ENCODE peak calls at places on chromosomes 11 and 22, in four cellular contexts. One of them, this sample, is unnamed.

GRCh38 chr22:42642801-42643631 is 2.6 kb upstream of the ATP5MGL start:
- DNase-seq in spleen: no peak
- DNase-seq in hepatocyte: peak; percentile 48
- DNase-seq in endothelial cell of umbilical vein: no peak
- DNase-seq in this sample: no peak

GRCh38 chr22:37242395-37242918 is 1.6 kb downstream of the RAC2 start:
- DNase-seq in spleen: peak; percentile 97
- DNase-seq in hepatocyte: peak; percentile 40
- DNase-seq in endothelial cell of umbilical vein: peak; percentile 51
- DNase-seq in this sample: peak; percentile 38

GRCh38 chr11:1303973-1304372 is 5.5 kb downstream of the TOLLIP start:
- DNase-seq in spleen: peak; percentile 37
- DNase-seq in hepatocyte: peak; percentile 18
- DNase-seq in endothelial cell of umbilical vein: no peak
- DNase-seq in this sample: no peak

GRCh38 chr11:102560555-102561011 is 30.0 kb upstream of the MMP7 start:
- DNase-seq in spleen: no peak
- DNase-seq in hepatocyte: no peak
- DNase-seq in endothelial cell of umbilical vein: no peak
- DNase-seq in this sample: peak; percentile 38

GRCh38 chr11:63916837-63917684 is at the start of gene RCOR2:
- DNase-seq in spleen: peak; percentile 90
- DNase-seq in hepatocyte: peak; percentile 90
- DNase-seq in endothelial cell of umbilical vein: peak; percentile 52
- DNase-seq in this sample: peak; percentile 45

GRCh38 chr11:100632970-100633452 is 54.1 kb upstream of the ARHGAP42 start:
- DNase-seq in spleen: no peak
- DNase-seq in hepatocyte: peak; percentile 66
- DNase-seq in endothelial cell of umbilical vein: peak; percentile 65
- DNase-seq in this sample: peak; percentile 71

GRCh38 chr11:62336949-62337681 is at the start of gene ASRGL1:
- DNase-seq in spleen: peak; percentile 96
- DNase-seq in hepatocyte: peak; percentile 91
- DNase-seq in endothelial cell of umbilical vein: peak; percentile 77
- DNase-seq in this sample: peak; percentile 27

GRCh38 chr11:112625816-112626215 is 335.4 kb upstream of the NCAM1 start:
- DNase-seq in spleen: no peak
- DNase-seq in hepatocyte: no peak
- DNase-seq in endothelial cell of umbilical vein: no peak
- DNase-seq in this sample: no peak

GRCh38 chr22:37626144-37626543 is 13.3 kb upstream of the SH3BP1 start:
- DNase-seq in spleen: peak; percentile 76
- DNase-seq in hepatocyte: peak; percentile 66
- DNase-seq in endothelial cell of umbilical vein: no peak
- DNase-seq in this sample: no peak

GRCh38 chr22:44570476-44571445 is 72.7 kb upstream of the RTL6 start:
- DNase-seq in spleen: no peak
- DNase-seq in hepatocyte: no peak
- DNase-seq in endothelial cell of umbilical vein: no peak
- DNase-seq in this sample: no peak

GRCh38 chr22:32788884-32789624 is 12.5 kb upstream of the TIMP3 start:
- DNase-seq in spleen: no peak
- DNase-seq in hepatocyte: no peak
- DNase-seq in endothelial cell of umbilical vein: no peak
- DNase-seq in this sample: no peak

GRCh38 chr11:111602865-111603632 is 800 bp downstream of the SIK2 start:
- DNase-seq in spleen: no peak
- DNase-seq in hepatocyte: peak; percentile 24
- DNase-seq in endothelial cell of umbilical vein: no peak
- DNase-seq in this sample: peak; percentile 33

GRCh38 chr11:102155676-102156075 is 45.4 kb downstream of the YAP1 start:
- DNase-seq in spleen: no peak
- DNase-seq in hepatocyte: no peak
- DNase-seq in endothelial cell of umbilical vein: no peak
- DNase-seq in this sample: no peak

GRCh38 chr11:12123177-12123576 is 12.8 kb downstream of the MICAL2 start:
- DNase-seq in spleen: no peak
- DNase-seq in hepatocyte: no peak
- DNase-seq in endothelial cell of umbilical vein: no peak
- DNase-seq in this sample: no peak

GRCh38 chr11:12180257-12181205 is 70.1 kb downstream of the MICAL2 start:
- DNase-seq in spleen: no peak
- DNase-seq in hepatocyte: no peak
- DNase-seq in endothelial cell of umbilical vein: no peak
- DNase-seq in this sample: peak; percentile 74

GRCh38 chr11:12765428-12765827 is 91.2 kb downstream of the TEAD1 start:
- DNase-seq in spleen: no peak
- DNase-seq in hepatocyte: peak; percentile 24
- DNase-seq in endothelial cell of umbilical vein: no peak
- DNase-seq in this sample: no peak

GRCh38 chr11:63813563-63814382 is 517 bp downstream of the SPINDOC start:
- DNase-seq in spleen: peak; percentile 84
- DNase-seq in hepatocyte: peak; percentile 63
- DNase-seq in endothelial cell of umbilical vein: peak; percentile 49
- DNase-seq in this sample: peak; percentile 2

GRCh38 chr22:35600466-35600865 is 16.7 kb downstream of the MB start:
- DNase-seq in spleen: no peak
- DNase-seq in hepatocyte: no peak
- DNase-seq in endothelial cell of umbilical vein: no peak
- DNase-seq in this sample: no peak

GRCh38 chr11:67264886-67265632 is 1.2 kb upstream of the GRK2 start:
- DNase-seq in spleen: no peak
- DNase-seq in hepatocyte: no peak
- DNase-seq in endothelial cell of umbilical vein: no peak
- DNase-seq in this sample: no peak

GRCh38 chr22:19970031-19970478 is 28.4 kb upstream of the TXNRD2 start:
- DNase-seq in spleen: no peak
- DNase-seq in hepatocyte: no peak
- DNase-seq in endothelial cell of umbilical vein: no peak
- DNase-seq in this sample: no peak

GRCh38 chr22:36052505-36052941 is 23.9 kb upstream of the RBFOX2 start:
- DNase-seq in spleen: no peak
- DNase-seq in hepatocyte: peak; percentile 57
- DNase-seq in endothelial cell of umbilical vein: no peak
- DNase-seq in this sample: peak; percentile 65

GRCh38 chr11:45262900-45263299 is 23.2 kb downstream of the SYT13 start:
- DNase-seq in spleen: no peak
- DNase-seq in hepatocyte: no peak
- DNase-seq in endothelial cell of umbilical vein: no peak
- DNase-seq in this sample: no peak

GRCh38 chr22:38429460-38430128 is 25.4 kb downstream of the KCNJ4 start:
- DNase-seq in spleen: no peak
- DNase-seq in hepatocyte: no peak
- DNase-seq in endothelial cell of umbilical vein: peak; percentile 16
- DNase-seq in this sample: no peak

GRCh38 chr11:95556342-95557151 is 233.0 kb downstream of the FAM76B start:
- DNase-seq in spleen: no peak
- DNase-seq in hepatocyte: peak; percentile 17
- DNase-seq in endothelial cell of umbilical vein: no peak
- DNase-seq in this sample: no peak

GRCh38 chr22:38531251-38531956 is 25.3 kb upstream of the DDX17 start:
- DNase-seq in spleen: no peak
- DNase-seq in hepatocyte: no peak
- DNase-seq in endothelial cell of umbilical vein: no peak
- DNase-seq in this sample: no peak

GRCh38 chr11:131375936-131376335 is 5.5 kb downstream of the NTM start:
- DNase-seq in spleen: no peak
- DNase-seq in hepatocyte: no peak
- DNase-seq in endothelial cell of umbilical vein: no peak
- DNase-seq in this sample: no peak

GRCh38 chr11:11849127-11849746 is 7.5 kb downstream of the USP47 start:
- DNase-seq in spleen: peak; percentile 80
- DNase-seq in hepatocyte: peak; percentile 78
- DNase-seq in endothelial cell of umbilical vein: peak; percentile 64
- DNase-seq in this sample: peak; percentile 59

GRCh38 chr11:8593455-8593854 is 573 bp downstream of the STK33 start:
- DNase-seq in spleen: no peak
- DNase-seq in hepatocyte: no peak
- DNase-seq in endothelial cell of umbilical vein: no peak
- DNase-seq in this sample: no peak

GRCh38 chr11:125343086-125343731 is 152.9 kb downstream of the FEZ1 start:
- DNase-seq in spleen: peak; percentile 38
- DNase-seq in hepatocyte: no peak
- DNase-seq in endothelial cell of umbilical vein: no peak
- DNase-seq in this sample: no peak

GRCh38 chr11:35617687-35618496 is at the start of gene FJX1:
- DNase-seq in spleen: peak; percentile 78
- DNase-seq in hepatocyte: peak; percentile 82
- DNase-seq in endothelial cell of umbilical vein: peak; percentile 83
- DNase-seq in this sample: peak; percentile 90

GRCh38 chr22:45503816-45504702 is 1.4 kb downstream of the FBLN1 start:
- DNase-seq in spleen: no peak
- DNase-seq in hepatocyte: peak; percentile 52
- DNase-seq in endothelial cell of umbilical vein: no peak
- DNase-seq in this sample: peak; percentile 50

GRCh38 chr11:12232819-12233601 is 122.6 kb downstream of the MICAL2 start:
- DNase-seq in spleen: no peak
- DNase-seq in hepatocyte: no peak
- DNase-seq in endothelial cell of umbilical vein: peak; percentile 79
- DNase-seq in this sample: peak; percentile 95

GRCh38 chr22:37909756-37910155 is 3.7 kb downstream of the MICALL1 start:
- DNase-seq in spleen: no peak
- DNase-seq in hepatocyte: no peak
- DNase-seq in endothelial cell of umbilical vein: no peak
- DNase-seq in this sample: no peak

GRCh38 chr11:33161120-33162005 is at the start of gene CSTF3:
- DNase-seq in spleen: peak; percentile 99
- DNase-seq in hepatocyte: peak; percentile 100
- DNase-seq in endothelial cell of umbilical vein: peak; percentile 99
- DNase-seq in this sample: peak; percentile 99
- TF ChIP-seq CTCF in spleen: peak; percentile 77
- TF ChIP-seq CTCF in hepatocyte: peak; percentile 19
- TF ChIP-seq CTCF in endothelial cell of umbilical vein: peak; percentile 18
- TF ChIP-seq CTCF in this sample: peak; percentile 63

DNA sequence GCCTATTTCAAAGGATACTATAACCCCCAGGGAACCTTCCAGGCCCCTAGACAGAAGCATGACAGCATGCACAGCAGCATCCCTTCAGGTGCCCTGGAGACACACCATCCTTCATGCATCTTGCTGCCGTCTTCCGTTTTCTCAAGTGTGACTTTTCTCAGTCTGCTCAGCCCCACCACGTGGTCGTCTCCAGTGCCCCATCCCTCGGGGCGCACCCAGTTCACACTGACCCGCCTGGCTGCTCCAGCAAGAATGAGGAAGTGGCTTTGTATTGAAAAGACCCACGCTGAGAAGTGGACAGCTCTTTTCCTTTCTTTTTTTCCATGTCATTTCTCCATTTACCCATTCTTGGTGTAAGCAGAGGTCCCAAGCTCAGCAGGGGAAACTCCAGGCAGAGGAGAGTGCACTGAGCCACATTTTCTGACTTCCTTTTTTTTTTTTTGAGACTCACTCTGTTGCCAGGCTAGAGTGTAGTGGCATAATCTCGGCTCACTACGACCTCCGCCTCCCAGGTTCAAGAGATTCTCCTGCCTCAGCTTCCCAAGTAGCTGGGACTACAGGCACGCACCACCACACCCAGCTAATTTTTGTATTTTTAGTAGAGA is 14.5 kb downstream of the SERPINH1 start:
- DNase-seq in spleen: peak; percentile 90
- DNase-seq in hepatocyte: peak; percentile 63
- DNase-seq in endothelial cell of umbilical vein: peak; percentile 34
- DNase-seq in this sample: peak; percentile 56
- H3K27ac ChIP-seq in spleen: peak overlapping the region; percentile 34
- H3K27ac ChIP-seq in hepatocyte: peak overlapping the region; percentile 32
- H3K27ac ChIP-seq in endothelial cell of umbilical vein: no peak overlapping the region
- H3K27ac ChIP-seq in this sample: peak overlapping the region; percentile 4

DNA sequence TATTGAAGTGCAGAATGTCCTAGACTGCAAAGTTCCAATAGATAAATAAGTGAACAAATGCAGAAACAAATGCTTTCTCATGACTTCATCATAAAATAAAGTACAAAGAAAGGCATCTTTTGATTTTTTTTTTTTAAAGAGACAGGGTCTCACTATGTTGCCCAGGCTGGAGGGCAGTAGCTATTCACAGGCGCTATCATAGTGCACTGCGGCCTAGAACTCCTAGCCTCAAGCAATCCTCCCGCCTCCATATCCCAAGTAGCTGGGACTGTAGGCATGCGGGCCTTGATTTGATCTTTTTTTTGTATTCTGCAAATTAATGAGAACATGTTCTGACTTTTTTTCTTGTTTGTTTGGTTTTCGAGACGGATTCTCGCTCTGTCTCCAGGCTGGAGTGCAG is 2.4 kb downstream of the ARCN1 start:
- DNase-seq in spleen: no peak
- DNase-seq in hepatocyte: no peak
- DNase-seq in endothelial cell of umbilical vein: no peak
- DNase-seq in this sample: no peak
- H3K4me3 ChIP-seq in spleen: no peak overlapping the region
- H3K4me3 ChIP-seq in hepatocyte: peak overlapping the region; percentile 6
- H3K4me3 ChIP-seq in endothelial cell of umbilical vein: no peak overlapping the region
- H3K4me3 ChIP-seq in this sample: peak overlapping the region; percentile 97

DNA sequence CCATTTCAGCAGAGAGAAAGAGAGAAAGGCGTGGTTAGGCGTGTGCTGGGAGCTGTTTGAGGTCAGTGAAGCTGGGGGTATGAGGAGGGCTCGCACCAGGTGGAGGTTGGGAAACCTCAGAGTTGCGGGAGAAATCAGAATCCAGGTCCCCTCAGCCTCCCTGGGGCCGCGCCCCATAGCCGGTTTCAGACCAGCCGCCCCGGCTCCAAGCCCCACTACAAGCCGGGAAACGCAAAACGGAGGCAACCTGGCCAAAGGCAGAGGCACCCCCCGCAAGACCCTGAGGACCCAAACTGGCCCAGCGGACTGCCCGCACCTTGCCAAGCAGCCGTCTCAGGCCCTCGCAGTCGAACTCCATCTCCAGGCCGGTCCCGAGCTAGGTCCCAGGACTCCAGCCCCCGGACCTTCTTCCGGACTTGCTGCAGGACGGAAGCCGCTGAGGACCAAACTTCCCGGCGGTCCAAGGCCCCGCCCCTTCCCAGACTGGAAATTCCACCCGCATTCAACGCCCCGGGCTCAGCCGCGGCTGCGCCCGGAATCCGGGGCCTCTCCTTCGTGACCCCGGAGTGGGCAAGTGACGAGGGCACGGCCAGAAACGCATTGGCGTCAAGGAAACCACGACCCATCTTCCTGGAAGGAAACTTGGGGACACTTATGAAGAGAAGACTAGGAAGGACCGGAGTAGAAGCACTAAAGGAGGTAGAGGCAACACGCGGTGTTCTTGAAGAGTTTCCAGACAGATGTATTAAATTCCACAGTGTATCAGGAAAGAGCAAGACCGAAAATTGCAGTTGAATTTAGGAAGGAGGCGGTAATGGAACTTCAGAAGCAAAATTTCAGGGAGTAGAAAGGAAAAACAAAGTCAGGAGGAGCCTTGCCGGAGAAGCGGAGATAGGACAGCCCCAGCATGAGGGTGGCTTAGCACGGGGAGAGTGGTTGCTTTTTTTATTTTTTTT is at the start of gene UEVLD:
- DNase-seq in spleen: peak; percentile 90
- DNase-seq in hepatocyte: peak; percentile 94
- DNase-seq in endothelial cell of umbilical vein: peak; percentile 88
- DNase-seq in this sample: peak; percentile 82
- TF ChIP-seq CTCF in spleen: no peak
- TF ChIP-seq CTCF in hepatocyte: no peak
- TF ChIP-seq CTCF in endothelial cell of umbilical vein: no peak
- TF ChIP-seq CTCF in this sample: no peak

GRCh38 chr22:48253573-48253972 is 1491.1 kb downstream of the TBC1D22A start:
- DNase-seq in spleen: peak; percentile 33
- DNase-seq in hepatocyte: no peak
- DNase-seq in endothelial cell of umbilical vein: no peak
- DNase-seq in this sample: no peak
- H3K27ac ChIP-seq in spleen: no peak overlapping the region
- H3K27ac ChIP-seq in hepatocyte: no peak overlapping the region
- H3K27ac ChIP-seq in endothelial cell of umbilical vein: no peak overlapping the region
- H3K27ac ChIP-seq in this sample: no peak overlapping the region

GRCh38 chr11:46698597-46698996 is 1.8 kb downstream of the ARHGAP1 start:
- DNase-seq in spleen: no peak
- DNase-seq in hepatocyte: no peak
- DNase-seq in endothelial cell of umbilical vein: no peak
- DNase-seq in this sample: no peak
- H3K4me3 ChIP-seq in spleen: no peak overlapping the region
- H3K4me3 ChIP-seq in hepatocyte: no peak overlapping the region
- H3K4me3 ChIP-seq in endothelial cell of umbilical vein: no peak overlapping the region
- H3K4me3 ChIP-seq in this sample: no peak overlapping the region

This sample was measured in brain microvascular endothelial cell.